ENCODE peak calls at places on chromosome 18, in four cellular contexts. J, O, I and G are unnamed samples.

GRCh38 chr18:26002375-26002774 is 88.0 kb downstream of the SS18 start:
- DNase-seq in J (no peak), O (no peak), I (no peak), G (no peak)

GRCh38 chr18:55321268-55322175 is 266.5 kb downstream of the TCF4 start:
- DNase-seq in J (peak), O (peak), I (peak), G (peak)

GRCh38 chr18:77067315-77068061 is 65.1 kb downstream of the MBP start:
- DNase-seq in J (peak), O (no peak), I (peak), G (peak)

GRCh38 chr18:384897-385296 is 115.6 kb downstream of the COLEC12 start:
- DNase-seq in J (no peak), O (no peak), I (no peak), G (no peak)

GRCh38 chr18:25044694-25045093 is 307.3 kb downstream of the ZNF521 start:
- DNase-seq in J (no peak), O (no peak), I (no peak), G (no peak)

GRCh38 chr18:74241970-74242369 is 49.8 kb downstream of the CYB5A start:
- DNase-seq in J (no peak), O (no peak), I (no peak), G (no peak)

GRCh38 chr18:23617412-23618009 is 31.2 kb upstream of the NPC1 start:
- DNase-seq in J (no peak), O (no peak), I (no peak), G (no peak)

GRCh38 chr18:57077786-57078552 is 68.9 kb upstream of the BOD1L2 start:
- DNase-seq in J (no peak), O (peak), I (no peak), G (no peak)

GRCh38 chr18:65091737-65092329 is 659.0 kb upstream of the CDH7 start:
- DNase-seq in J (no peak), O (peak), I (no peak), G (no peak)

GRCh38 chr18:9719421-9719981 is 11.4 kb downstream of the RAB31 start:
- DNase-seq in J (no peak), O (no peak), I (no peak), G (no peak)

GRCh38 chr18:36610258-36610657 is 218.5 kb downstream of the TPGS2 start:
- DNase-seq in J (no peak), O (no peak), I (no peak), G (no peak)

GRCh38 chr18:54946149-54946581 is 13.1 kb downstream of the CCDC68 start:
- DNase-seq in J (no peak), O (no peak), I (no peak), G (no peak)

DNA sequence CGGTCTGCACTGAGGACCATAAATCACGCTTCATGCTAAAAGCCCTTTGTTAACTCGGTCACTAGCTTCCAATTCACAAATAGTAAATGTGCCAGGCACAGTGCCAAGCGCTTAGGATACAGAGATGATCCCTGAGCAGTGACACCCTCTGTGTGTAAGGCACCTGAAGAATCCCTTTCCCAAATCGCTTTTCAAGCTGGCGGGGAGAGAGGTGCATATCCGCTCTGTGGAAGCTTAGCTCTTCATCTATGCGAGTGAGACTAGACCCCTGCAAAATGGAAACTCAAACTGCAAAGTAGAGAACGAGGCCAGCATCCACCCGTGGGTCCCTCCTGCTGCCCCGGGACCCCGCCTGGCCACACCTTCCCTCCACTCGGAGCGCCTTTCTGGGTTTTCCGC is 2.4 kb downstream of the PIEZO2 start:
- DNase-seq in J (no peak), O (peak), I (no peak), G (no peak)
- H3K4me3 ChIP-seq in J (no peak), O (peak), I (no peak), G (no peak)

GRCh38 chr18:12819822-12820221 is 64.2 kb downstream of the PTPN2 start:
- DNase-seq in J (no peak), O (no peak), I (no peak), G (no peak)
- H3K27ac ChIP-seq in J (peak), O (no peak), I (no peak), G (no peak)

GRCh38 chr18:35267809-35268208 is 22.2 kb downstream of the ZSCAN30 start:
- DNase-seq in J (peak), O (no peak), I (no peak), G (no peak)
- H3K4me3 ChIP-seq in J (peak), O (no peak), I (peak), G (peak)

GRCh38 chr18:48446582-48447225 is 37.5 kb upstream of the ZBTB7C start:
- DNase-seq in J (peak), O (peak), I (peak), G (peak)

GRCh38 chr18:48441405-48441881 is 32.3 kb upstream of the ZBTB7C start:
- DNase-seq in J (peak), O (no peak), I (peak), G (peak)

GRCh38 chr18:48442761-48443160 is 33.6 kb upstream of the ZBTB7C start:
- DNase-seq in J (no peak), O (no peak), I (no peak), G (no peak)

GRCh38 chr18:48440924-48441323 is 31.7 kb upstream of the ZBTB7C start:
- DNase-seq in J (no peak), O (no peak), I (peak), G (peak)

DNA sequence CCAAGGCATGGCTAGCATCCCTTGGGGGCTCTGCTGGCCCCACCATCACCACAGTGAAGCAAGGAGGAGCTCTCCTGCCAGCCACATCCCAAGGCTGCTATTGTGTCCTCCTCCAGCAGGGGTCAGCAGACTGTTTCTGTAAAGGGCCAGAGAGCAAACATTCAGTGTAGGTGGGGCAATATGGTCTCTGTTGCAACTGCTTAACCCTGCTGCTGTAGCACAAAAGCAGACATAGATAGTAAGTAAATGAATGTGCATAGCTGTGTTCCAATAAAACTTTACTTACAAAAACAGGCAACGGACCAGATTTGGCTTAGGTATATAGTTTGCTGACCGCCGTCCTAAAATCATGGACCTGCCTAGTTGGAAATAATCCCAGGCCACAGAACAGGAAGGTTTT is 36.4 kb upstream of the ZBTB7C start:
- DNase-seq in J (peak), O (peak), I (peak), G (peak)
- H3K27ac ChIP-seq in J (no peak), O (no peak), I (no peak), G (no peak)

DNA sequence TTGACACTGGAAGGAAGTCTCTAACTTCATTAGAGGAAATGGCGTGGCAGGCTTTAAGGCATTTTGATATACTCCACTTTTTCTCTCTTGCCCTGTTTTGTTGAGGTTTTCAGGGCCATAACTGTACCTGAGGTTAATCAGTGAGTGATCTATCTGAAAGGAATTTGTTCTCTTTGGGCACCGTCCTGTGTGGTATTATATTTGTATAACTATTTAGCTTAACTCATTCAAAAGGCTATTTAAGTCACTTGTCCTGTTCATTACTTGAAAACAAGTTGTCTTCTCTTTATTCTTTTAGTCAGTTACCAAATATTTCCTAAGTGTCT is 180.4 kb downstream of the NEDD4L start:
- DNase-seq in J (no peak), O (no peak), I (no peak), G (no peak)
- H3K4me3 ChIP-seq in J (no peak), O (no peak), I (no peak), G (no peak)

DNA sequence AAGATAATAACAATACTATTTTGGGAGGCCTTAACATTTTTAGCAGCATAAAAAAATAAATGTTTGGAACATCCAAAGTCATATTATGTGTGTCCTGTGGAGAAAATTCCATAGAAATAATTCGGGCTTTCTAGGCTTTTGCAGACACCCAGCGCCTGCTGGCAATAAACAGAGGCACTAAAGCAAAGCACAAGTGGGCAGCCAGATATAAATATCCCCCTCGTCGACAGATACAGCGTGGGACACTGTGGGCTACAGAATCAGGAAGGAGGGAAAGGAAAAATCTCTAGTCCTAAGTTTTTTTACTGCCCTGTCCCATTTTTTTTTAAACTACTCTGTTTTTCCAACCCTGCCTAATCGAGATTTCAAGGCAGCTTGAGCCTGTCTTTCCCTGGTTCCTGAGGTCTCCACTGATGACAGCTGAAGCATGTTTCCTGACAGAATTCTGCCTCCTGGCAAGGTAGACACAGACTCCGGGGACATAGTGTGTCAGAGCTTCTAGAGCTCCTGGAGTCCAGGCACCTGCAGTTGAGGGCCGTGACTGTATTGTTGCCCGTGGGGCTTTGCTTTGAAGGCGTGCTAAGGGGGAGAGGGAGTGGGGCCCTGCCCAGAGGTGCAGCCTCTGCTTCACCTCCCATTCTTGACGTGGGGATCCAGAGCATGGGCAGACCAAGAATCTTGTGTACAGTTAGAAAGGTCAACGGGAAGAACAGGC is 232.2 kb downstream of the DCC start:
- DNase-seq in J (no peak), O (no peak), I (no peak), G (no peak)
- H3K27ac ChIP-seq in J (no peak), O (peak), I (no peak), G (no peak)

GRCh38 chr18:68083776-68084175 is 567.3 kb upstream of the DSEL start:
- DNase-seq in J (no peak), O (no peak), I (no peak), G (no peak)
- H3K4me3 ChIP-seq in J (no peak), O (no peak), I (no peak), G (no peak)

GRCh38 chr18:8153887-8154583 is 455.2 kb upstream of the RAB12 start:
- DNase-seq in J (no peak), O (no peak), I (no peak), G (no peak)

GRCh38 chr18:8151176-8151575 is 458.1 kb upstream of the RAB12 start:
- DNase-seq in J (no peak), O (no peak), I (no peak), G (no peak)
- H3K27ac ChIP-seq in J (no peak), O (no peak), I (no peak), G (no peak)

DNA sequence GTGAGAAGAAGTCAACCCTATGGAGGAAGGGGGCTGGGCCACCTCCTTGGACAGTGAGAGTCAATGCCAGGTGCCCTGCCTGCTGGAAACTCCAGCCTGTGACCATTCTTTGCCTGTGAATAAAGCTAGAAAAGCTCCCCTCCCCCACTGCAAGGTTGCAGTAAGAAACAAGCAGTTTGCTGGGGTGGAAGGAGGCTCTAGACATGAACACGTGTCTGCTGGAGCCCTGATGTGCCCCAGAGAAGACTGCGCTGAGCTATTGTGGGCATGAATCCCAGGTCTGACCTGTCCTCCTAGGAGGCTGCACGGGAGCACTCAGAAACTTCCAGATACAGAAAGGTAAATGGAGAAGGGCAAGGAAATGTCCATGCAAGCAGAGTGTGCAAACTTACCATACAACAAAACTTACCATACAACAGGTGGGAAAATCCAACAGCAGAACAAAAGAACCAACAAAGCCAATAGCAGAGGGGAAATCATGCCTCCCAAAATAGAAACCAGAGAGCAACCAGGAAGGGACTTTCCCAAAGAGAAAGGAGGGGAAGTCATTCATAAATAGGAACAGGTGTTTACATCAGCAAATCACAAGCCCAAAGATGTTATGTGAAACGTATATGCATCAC is 278.7 kb downstream of the BCL2 start:
- DNase-seq in J (no peak), O (no peak), I (no peak), G (no peak)
- H3K4me3 ChIP-seq in J (no peak), O (no peak), I (no peak), G (no peak)

DNA sequence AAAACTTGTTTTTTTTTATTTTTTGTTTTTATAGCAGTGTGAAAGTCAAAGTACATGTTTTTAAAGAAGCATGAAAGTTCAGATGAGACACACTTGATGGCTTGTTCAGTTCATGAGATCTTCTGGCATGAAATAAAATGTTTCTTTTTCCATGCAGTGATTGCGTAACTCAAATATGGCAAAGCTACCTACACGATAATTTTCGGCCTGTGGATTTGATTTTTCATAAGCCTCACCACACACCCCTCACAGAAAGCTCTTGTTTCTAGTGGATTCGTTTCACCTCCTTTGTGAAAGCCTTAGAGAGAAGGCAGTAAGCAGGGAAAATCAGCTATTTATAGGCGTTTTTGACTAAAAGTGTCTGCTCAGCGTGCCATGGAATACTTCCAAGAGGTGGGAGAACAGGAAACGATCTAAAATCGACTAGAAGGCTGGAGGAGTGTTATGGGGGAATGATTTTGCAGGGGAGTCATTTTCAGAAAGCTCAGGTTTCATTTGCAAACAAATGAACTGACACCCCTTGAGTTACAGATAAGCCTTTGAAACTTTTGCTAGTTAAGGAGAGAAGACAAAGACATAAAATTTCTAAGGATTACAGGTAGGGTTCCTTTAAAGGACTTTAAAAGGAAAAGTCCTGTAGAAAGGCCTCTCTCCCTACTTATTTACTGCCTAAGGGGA is 417.9 kb downstream of the TGIF1 start:
- DNase-seq in J (no peak), O (no peak), I (no peak), G (no peak)
- H3K27ac ChIP-seq in J (no peak), O (no peak), I (peak), G (no peak)